ENCODE peak calls at places on chromosomes 7 and 10, in six cellular contexts. Y is AG04450; Q is CD8-positive, alpha-beta T cell; L is tibial nerve; E is cardiac muscle cell; M is brain microvascular endothelial cell. B is an unnamed sample. For H3K27me3, the result is how much of the 10 kb centered on the place peaks cover.

GRCh38 chr7:118366363-118366762 is 141.9 kb downstream of the ANKRD7 start:
- DNase-seq in Q (no peak), L (no peak), M (no peak), Y (no peak), E (no peak), B (no peak)

GRCh38 chr10:123134058-123134914 is 1.5 kb upstream of the HMX3 start:
- DNase-seq in Q (no peak), Y (no peak), M (no peak), E (no peak), L (no peak), B (no peak)

GRCh38 chr7:142391191-142391992 is 133.5 kb upstream of the PRSS58 start:
- DNase-seq in Y (no peak), L (no peak), Q (no peak), E (peak), M (peak), B (peak)

GRCh38 chr10:3805227-3805790 is 20.3 kb upstream of the KLF6 start:
- DNase-seq in Y (no peak), Q (peak), M (peak), E (no peak), L (peak), B (peak)

GRCh38 chr10:66049335-66049734 is 876.5 kb upstream of the LRRTM3 start:
- DNase-seq in M (no peak), L (no peak), Y (no peak), Q (no peak), E (no peak), B (no peak)

GRCh38 chr7:47764746-47765145 is 182.8 kb upstream of the TNS3 start:
- DNase-seq in E (no peak), L (no peak), M (no peak), Y (no peak), Q (no peak), B (no peak)

GRCh38 chr7:64892116-64892515 is 11.0 kb upstream of the ZNF273 start:
- DNase-seq in Y (no peak), E (no peak), Q (no peak), L (no peak), M (no peak), B (no peak)

GRCh38 chr10:21860718-21861117 is 142.8 kb downstream of the DNAJC1 start:
- DNase-seq in L (no peak), Y (no peak), M (no peak), Q (no peak), E (no peak), B (no peak)

GRCh38 chr10:70479626-70480253 is 1.2 kb downstream of the PALD1 start:
- DNase-seq in Y (no peak), Q (no peak), L (no peak), E (no peak), M (no peak), B (no peak)

GRCh38 chr10:130648807-130649206 is 512.6 kb downstream of the GLRX3 start:
- DNase-seq in Q (no peak), Y (no peak), M (no peak), L (no peak), E (no peak), B (no peak)

GRCh38 chr7:130732980-130733865 is 784 bp downstream of the KLF14 start:
- DNase-seq in Y (no peak), M (no peak), L (no peak), Q (no peak), E (peak), B (no peak)

GRCh38 chr10:128687408-128687807 is 561.2 kb upstream of the MKI67 start:
- DNase-seq in L (no peak), M (no peak), Y (no peak), E (no peak), Q (no peak), B (no peak)

GRCh38 chr10:128684215-128684614 is 558.0 kb upstream of the MKI67 start:
- DNase-seq in Q (no peak), M (no peak), Y (no peak), E (no peak), L (no peak), B (no peak)

GRCh38 chr10:128688154-128688553 is 561.9 kb upstream of the MKI67 start:
- DNase-seq in E (no peak), M (no peak), L (no peak), Q (no peak), Y (no peak), B (no peak)

DNA sequence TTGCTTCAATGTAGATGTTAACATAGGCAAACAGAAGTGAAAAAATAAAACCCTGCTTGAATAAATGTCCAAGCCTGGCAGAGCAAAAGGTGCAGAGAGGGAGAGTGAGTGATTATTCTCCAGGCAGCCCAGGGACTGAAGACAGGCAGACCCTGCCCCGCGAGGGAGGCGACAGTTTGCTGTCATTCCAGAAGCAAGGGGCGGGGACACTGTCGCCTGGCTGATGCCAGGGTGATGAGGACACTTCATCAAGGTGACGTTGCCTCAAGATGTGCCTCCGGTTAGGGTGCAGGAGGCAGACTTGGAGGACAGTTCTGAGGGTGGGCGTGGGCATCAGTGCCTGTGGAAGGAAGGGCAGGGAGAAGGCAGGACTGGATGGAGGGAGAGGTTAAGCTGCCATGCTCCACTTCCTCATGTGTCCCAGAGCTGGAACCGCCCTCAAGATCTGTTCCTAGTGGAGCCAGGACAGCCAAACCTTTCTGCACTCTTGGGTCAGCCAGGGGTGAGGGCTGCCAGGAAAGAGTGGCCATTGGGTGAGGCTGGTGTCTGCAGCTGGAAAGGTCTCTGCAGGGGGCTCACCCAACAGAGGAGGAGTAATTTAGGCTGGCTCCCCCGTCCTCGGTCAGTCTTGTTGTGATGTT is 560.5 kb upstream of the MKI67 start:
- DNase-seq in Y (no peak), M (no peak), Q (no peak), E (no peak), L (no peak), B (no peak)
- H3K27ac ChIP-seq in Y (no peak), M (no peak), Q (no peak), E (no peak), L (no peak), B (no peak)

GRCh38 chr10:25080880-25081581 is 64.6 kb downstream of the THNSL1 start:
- DNase-seq in Q (peak), Y (peak), M (peak), E (peak), L (peak), B (peak)
- H3K4me3 ChIP-seq in Q (no peak), Y (no peak), M (no peak), E (no peak), L (no peak), B (no peak)

GRCh38 chr7:27210441-27211083 is 10.7 kb upstream of the HOXA13 start:
- DNase-seq in L (peak), Y (no peak), M (peak), E (peak), Q (no peak), B (no peak)
- H3K27me3 ChIP-seq in L (half or more), Y (half or more), M (half or more), E (half or more), Q (half or more), B (half or more)

DNA sequence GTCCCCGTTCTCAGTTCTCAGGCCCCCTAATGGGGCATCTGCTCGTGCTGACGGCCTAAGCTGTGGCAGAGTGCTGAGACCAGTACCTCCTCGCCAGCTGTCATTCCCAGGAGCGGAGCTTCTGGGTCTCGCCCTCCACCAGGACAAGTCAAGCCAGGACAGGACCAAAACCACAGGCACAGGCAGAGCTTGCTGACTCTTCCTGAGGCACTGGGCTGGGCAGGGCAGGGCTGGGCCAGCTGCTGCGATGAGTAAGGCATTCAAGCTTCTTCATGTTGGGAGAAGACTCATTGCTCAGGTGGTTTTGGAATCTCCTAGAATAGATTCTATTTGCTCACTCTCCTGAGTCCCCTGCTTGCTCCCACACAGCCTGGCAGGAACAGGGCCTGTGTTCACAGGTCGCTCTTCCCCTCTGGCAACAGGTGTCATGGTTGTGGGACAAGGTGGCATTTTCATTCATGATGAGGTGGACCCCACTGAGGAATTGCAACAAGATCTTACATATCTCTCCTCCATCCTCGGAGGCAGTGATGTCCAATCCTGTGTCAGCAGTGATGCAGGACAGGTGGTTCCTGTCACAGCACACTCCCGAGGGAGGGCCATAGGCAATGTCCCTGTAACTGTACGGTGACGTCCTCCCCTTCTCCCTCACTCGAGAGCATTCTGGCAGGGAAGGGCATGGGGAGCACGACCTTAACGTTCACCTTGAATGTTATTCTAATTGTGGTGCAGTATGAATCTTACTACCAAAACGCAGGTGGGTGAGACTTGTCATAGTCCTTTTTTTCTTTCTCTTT is 17.0 kb upstream of the SH3PXD2A start:
- DNase-seq in E (no peak), L (no peak), Y (no peak), M (no peak), Q (no peak), B (no peak)
- H3K27ac ChIP-seq in E (no peak), L (no peak), Y (no peak), M (no peak), Q (no peak), B (no peak)

DNA sequence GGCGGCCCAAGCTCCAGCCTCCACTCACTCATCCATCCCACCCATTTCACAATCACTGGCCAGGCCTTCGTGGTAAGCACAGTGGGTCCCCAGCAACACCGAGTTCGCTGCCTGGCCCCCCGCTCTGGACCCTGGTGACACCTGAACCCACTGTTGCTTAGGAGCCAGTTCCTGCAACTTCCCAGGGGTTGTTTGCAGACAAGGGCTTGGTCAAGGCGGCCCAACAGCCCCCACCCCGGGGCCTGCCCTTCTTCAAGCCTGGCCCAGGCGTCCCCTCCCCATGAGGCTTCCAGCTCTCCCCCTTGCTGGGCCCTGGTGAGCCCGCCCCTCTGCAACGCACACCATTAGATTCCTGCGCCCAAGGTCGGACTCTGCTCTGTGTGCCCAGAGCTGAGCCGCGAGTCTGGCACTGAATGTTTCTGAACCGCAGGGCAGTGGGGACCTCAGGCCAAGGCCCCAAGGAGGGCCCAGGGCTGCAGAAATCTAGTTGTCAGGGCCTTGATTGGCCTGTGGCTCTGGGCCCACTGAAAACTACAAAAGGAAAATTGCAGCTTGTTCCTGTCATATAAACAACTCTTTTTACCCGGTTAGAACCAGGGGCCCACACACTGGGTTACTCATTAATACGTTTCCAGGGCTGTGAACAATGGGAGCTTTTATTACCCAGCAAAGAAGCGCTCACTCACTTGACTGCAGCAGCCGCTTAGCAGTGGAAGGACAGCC is 2.1 kb upstream of the COX19 start:
- DNase-seq in E (no peak), M (no peak), L (no peak), Y (no peak), Q (no peak), B (no peak)
- H3K4me3 ChIP-seq in E (no peak), M (no peak), L (no peak), Y (no peak), Q (no peak), B (no peak)

GRCh38 chr7:36509962-36510361 is 120.3 kb downstream of the ANLN start:
- DNase-seq in Q (no peak), E (no peak), L (no peak), M (no peak), Y (no peak), B (no peak)

GRCh38 chr7:36514289-36515243 is 124.9 kb downstream of the ANLN start:
- DNase-seq in E (no peak), Y (no peak), Q (no peak), L (no peak), M (no peak), B (no peak)

GRCh38 chr7:36515847-36516246 is 126.2 kb downstream of the ANLN start:
- DNase-seq in Y (no peak), L (no peak), M (no peak), Q (no peak), E (no peak), B (no peak)

GRCh38 chr7:36513393-36513792 is 123.7 kb downstream of the ANLN start:
- DNase-seq in E (no peak), Y (no peak), Q (no peak), M (no peak), L (no peak), B (no peak)

DNA sequence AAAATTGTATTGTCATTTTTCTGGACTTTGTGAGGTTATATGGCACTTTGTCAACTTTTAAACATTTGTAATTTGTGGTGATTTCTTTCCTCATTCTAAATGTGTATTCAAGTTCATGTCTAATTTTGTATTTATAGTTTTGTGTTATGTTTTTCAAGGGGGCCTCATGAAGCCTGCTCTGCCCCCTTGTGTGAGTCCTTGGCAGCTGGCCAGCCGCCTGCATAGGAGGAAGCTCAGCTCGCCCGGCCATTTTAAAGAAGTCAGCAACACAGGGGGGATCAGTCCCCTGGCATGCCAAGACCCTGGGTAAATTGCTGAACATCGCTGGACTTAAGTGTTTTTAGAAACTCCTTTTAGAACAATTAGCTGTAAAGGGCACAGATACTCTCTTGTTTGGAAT is 122.9 kb downstream of the ANLN start:
- DNase-seq in E (peak), M (no peak), L (no peak), Y (no peak), Q (no peak), B (no peak)
- H3K27me3 ChIP-seq in E (under half), M (under half), L (under half), Y (under half), Q (under half), B (under half)

GRCh38 chr10:30043476-30044270 is 15.7 kb downstream of the JCAD start:
- DNase-seq in M (no peak), Q (no peak), L (no peak), E (no peak), Y (no peak), B (no peak)

GRCh38 chr10:30041394-30042105 is 17.8 kb downstream of the JCAD start:
- DNase-seq in Y (no peak), L (no peak), M (no peak), E (no peak), Q (no peak), B (no peak)

GRCh38 chr10:30039988-30040387 is 19.4 kb downstream of the JCAD start:
- DNase-seq in M (no peak), L (no peak), E (no peak), Q (no peak), Y (no peak), B (no peak)

GRCh38 chr10:30040597-30040996 is 18.8 kb downstream of the JCAD start:
- DNase-seq in Y (no peak), Q (no peak), L (no peak), M (no peak), E (no peak), B (no peak)

GRCh38 chr10:30042820-30043219 is 16.6 kb downstream of the JCAD start:
- DNase-seq in L (no peak), E (no peak), Q (no peak), Y (no peak), M (no peak), B (no peak)
- H3K27ac ChIP-seq in L (no peak), E (no peak), Q (no peak), Y (no peak), M (no peak), B (no peak)